ENCODE peak calls at places on chromosome 9, in four cellular contexts. One of them, this sample, is unnamed.

GRCh38 chr9:129174724-129175514 is 3.1 kb downstream of the IER5L start:
- DNase-seq in tibial artery: peak
- DNase-seq in uterus: peak
- DNase-seq in GM23338: peak
- DNase-seq in this sample: peak

GRCh38 chr9:128684325-128685021 is 4.5 kb upstream of the SET start:
- DNase-seq in tibial artery: peak
- DNase-seq in GM23338: peak
- DNase-seq in uterus: peak
- DNase-seq in this sample: no peak

GRCh38 chr9:121650220-121651013 is 1.0 kb upstream of the DAB2IP start:
- DNase-seq in tibial artery: no peak
- DNase-seq in uterus: peak
- DNase-seq in GM23338: peak
- DNase-seq in this sample: no peak

GRCh38 chr9:120982851-120983250 is 56.3 kb upstream of the TRAF1 start:
- DNase-seq in GM23338: no peak
- DNase-seq in uterus: no peak
- DNase-seq in tibial artery: no peak
- DNase-seq in this sample: no peak

GRCh38 chr9:104758974-104759373 is 5.0 kb upstream of the NIPSNAP3B start:
- DNase-seq in GM23338: no peak
- DNase-seq in tibial artery: no peak
- DNase-seq in uterus: no peak
- DNase-seq in this sample: no peak

GRCh38 chr9:25677301-25678146 is 720 bp downstream of the TUSC1 start:
- DNase-seq in tibial artery: peak
- DNase-seq in uterus: peak
- DNase-seq in GM23338: peak
- DNase-seq in this sample: peak

GRCh38 chr9:105006514-105006913 is 78.6 kb upstream of the ABCA1 start:
- DNase-seq in GM23338: no peak
- DNase-seq in tibial artery: no peak
- DNase-seq in uterus: no peak
- DNase-seq in this sample: no peak

GRCh38 chr9:804026-804425 is 37.5 kb upstream of the DMRT1 start:
- DNase-seq in uterus: no peak
- DNase-seq in GM23338: no peak
- DNase-seq in tibial artery: no peak
- DNase-seq in this sample: no peak

GRCh38 chr9:125932012-125932411 is 184.8 kb downstream of the PBX3 start:
- DNase-seq in uterus: peak
- DNase-seq in tibial artery: no peak
- DNase-seq in GM23338: no peak
- DNase-seq in this sample: no peak

GRCh38 chr9:10366171-10366779 is 246.5 kb downstream of the PTPRD start:
- DNase-seq in tibial artery: no peak
- DNase-seq in GM23338: peak
- DNase-seq in uterus: no peak
- DNase-seq in this sample: no peak

GRCh38 chr9:78101247-78101646 is 69.6 kb upstream of the GNAQ start:
- DNase-seq in GM23338: no peak
- DNase-seq in tibial artery: no peak
- DNase-seq in uterus: no peak
- DNase-seq in this sample: no peak

GRCh38 chr9:69818946-69819345 is 1.7 kb upstream of the CFAP95 start:
- DNase-seq in GM23338: no peak
- DNase-seq in tibial artery: no peak
- DNase-seq in uterus: no peak
- DNase-seq in this sample: no peak

GRCh38 chr9:76403352-76403751 is 9.1 kb upstream of the RFK start:
- DNase-seq in uterus: no peak
- DNase-seq in tibial artery: no peak
- DNase-seq in GM23338: peak
- DNase-seq in this sample: no peak

GRCh38 chr9:38096238-38096805 is 27.3 kb upstream of the SHB start:
- DNase-seq in tibial artery: no peak
- DNase-seq in uterus: no peak
- DNase-seq in GM23338: no peak
- DNase-seq in this sample: peak

GRCh38 chr9:109861918-109862317 is 81.9 kb downstream of the PALM2AKAP2 start:
- DNase-seq in uterus: no peak
- DNase-seq in tibial artery: no peak
- DNase-seq in GM23338: no peak
- DNase-seq in this sample: no peak

GRCh38 chr9:124293712-124294504 is 36.2 kb downstream of the NEK6 start:
- DNase-seq in uterus: no peak
- DNase-seq in GM23338: no peak
- DNase-seq in tibial artery: no peak
- DNase-seq in this sample: no peak

GRCh38 chr9:119003218-119003617 is 366.0 kb downstream of the BRINP1 start:
- DNase-seq in uterus: no peak
- DNase-seq in GM23338: no peak
- DNase-seq in tibial artery: no peak
- DNase-seq in this sample: no peak

GRCh38 chr9:114016629-114017423 is 61.3 kb downstream of the AMBP start:
- DNase-seq in GM23338: no peak
- DNase-seq in uterus: peak
- DNase-seq in tibial artery: peak
- DNase-seq in this sample: peak

GRCh38 chr9:11431490-11431889 is 818.7 kb upstream of the PTPRD start:
- DNase-seq in GM23338: no peak
- DNase-seq in uterus: no peak
- DNase-seq in tibial artery: no peak
- DNase-seq in this sample: no peak

GRCh38 chr9:83238871-83239624 is 176.1 kb upstream of the RASEF start:
- DNase-seq in uterus: no peak
- DNase-seq in tibial artery: no peak
- DNase-seq in GM23338: no peak
- DNase-seq in this sample: no peak

GRCh38 chr9:123997665-123998277 is 13.8 kb upstream of the LHX2 start:
- DNase-seq in uterus: no peak
- DNase-seq in GM23338: peak
- DNase-seq in tibial artery: peak
- DNase-seq in this sample: no peak

GRCh38 chr9:120267929-120268328 is 312.0 kb downstream of the CDK5RAP2 start:
- DNase-seq in uterus: no peak
- DNase-seq in tibial artery: no peak
- DNase-seq in GM23338: no peak
- DNase-seq in this sample: no peak

GRCh38 chr9:93012998-93013855 is 45.3 kb upstream of the SUSD3 start:
- DNase-seq in tibial artery: peak
- DNase-seq in uterus: no peak
- DNase-seq in GM23338: no peak
- DNase-seq in this sample: no peak

GRCh38 chr9:105683688-105684275 is 10.6 kb upstream of the TMEM38B start:
- DNase-seq in uterus: no peak
- DNase-seq in GM23338: no peak
- DNase-seq in tibial artery: no peak
- DNase-seq in this sample: no peak

GRCh38 chr9:38316166-38316765 is 76.2 kb upstream of the ALDH1B1 start:
- DNase-seq in tibial artery: no peak
- DNase-seq in uterus: no peak
- DNase-seq in GM23338: no peak
- DNase-seq in this sample: no peak

GRCh38 chr9:113678874-113679273 is 197.2 kb upstream of the ZNF618 start:
- DNase-seq in GM23338: no peak
- DNase-seq in uterus: no peak
- DNase-seq in tibial artery: no peak
- DNase-seq in this sample: no peak

GRCh38 chr9:135657416-135657815 is 5.7 kb upstream of the LCN9 start:
- DNase-seq in tibial artery: no peak
- DNase-seq in uterus: no peak
- DNase-seq in GM23338: no peak
- DNase-seq in this sample: peak

GRCh38 chr9:92790542-92791527 is 26.2 kb upstream of the BICD2 start:
- DNase-seq in tibial artery: peak
- DNase-seq in uterus: peak
- DNase-seq in GM23338: peak
- DNase-seq in this sample: no peak

GRCh38 chr9:29212590-29213373 is 1639.5 kb upstream of the C9orf72 start:
- DNase-seq in uterus: peak
- DNase-seq in tibial artery: no peak
- DNase-seq in GM23338: peak
- DNase-seq in this sample: no peak

GRCh38 chr9:120366646-120367019 is 213.3 kb downstream of the CDK5RAP2 start:
- DNase-seq in tibial artery: peak
- DNase-seq in uterus: no peak
- DNase-seq in GM23338: peak
- DNase-seq in this sample: no peak

DNA sequence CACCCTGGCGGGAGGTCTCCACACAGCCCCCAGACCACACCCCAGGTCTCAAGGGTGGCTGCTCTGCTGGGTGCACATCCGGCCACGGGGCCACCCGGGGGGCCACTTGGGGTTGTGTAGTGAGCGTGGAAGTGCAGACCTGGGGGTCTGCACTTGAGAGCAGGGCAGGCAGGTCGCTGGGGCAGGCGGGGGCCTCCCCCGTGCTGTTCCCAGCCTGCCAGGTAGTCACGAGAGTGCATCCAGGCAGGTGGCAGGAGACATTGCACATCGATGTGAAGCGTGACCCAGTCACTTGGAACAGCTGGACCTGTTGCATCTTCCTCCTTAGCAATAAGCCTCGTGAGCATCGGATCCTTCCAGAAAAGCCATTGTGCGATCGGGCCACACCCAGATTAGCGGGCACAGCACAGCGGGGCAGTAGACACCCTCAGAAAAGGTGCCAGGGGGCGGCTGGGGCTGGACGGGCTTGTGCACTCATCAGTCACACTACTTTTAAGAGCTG is 4.8 kb upstream of the ENTPD8 start:
- DNase-seq in GM23338: no peak
- DNase-seq in uterus: no peak
- DNase-seq in tibial artery: no peak
- DNase-seq in this sample: no peak
- H3K4me3 ChIP-seq in GM23338: no peak
- H3K4me3 ChIP-seq in uterus: no peak
- H3K4me3 ChIP-seq in tibial artery: no peak
- H3K4me3 ChIP-seq in this sample: no peak

DNA sequence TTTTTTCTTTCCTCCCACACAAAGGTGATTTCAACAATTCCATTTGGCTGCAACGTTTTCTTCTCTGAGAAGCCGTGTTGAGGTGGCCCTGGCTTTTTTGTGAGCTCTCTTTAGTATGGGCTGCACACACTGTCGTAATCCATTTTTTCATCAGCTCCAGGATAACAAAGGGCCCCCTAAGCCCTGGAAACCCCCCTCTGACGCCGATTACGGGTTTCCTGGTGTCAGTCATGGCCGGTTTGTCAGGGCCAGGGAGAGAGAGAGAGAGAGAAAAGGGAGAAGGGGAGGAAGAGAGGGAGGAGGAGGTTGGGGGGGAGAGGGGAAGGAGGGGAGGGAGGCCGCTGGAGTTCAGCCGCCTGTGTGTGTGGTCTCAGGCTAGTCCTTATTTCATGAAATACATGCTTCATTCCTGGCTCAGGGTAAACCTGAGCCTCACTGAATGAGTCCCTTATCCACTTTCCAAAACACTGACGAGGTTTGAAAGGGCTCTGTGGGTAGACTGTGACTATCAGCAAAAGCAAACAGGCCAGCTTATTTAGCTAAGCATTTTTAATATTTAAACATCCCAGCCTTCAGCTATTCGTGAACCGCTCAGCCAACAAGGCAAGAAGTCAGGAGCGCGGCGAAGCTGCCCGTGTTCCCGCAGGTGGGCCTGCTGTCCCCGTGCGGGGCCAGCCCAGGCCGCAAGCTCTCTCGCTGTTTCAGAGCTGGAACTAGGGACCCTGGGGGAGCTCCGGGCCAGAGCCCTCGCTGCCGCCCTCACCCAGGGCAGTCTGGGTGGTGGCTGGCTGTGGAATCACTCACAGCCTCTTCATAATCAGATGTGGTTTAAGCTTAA is 172.8 kb downstream of the ERCC6L2 start:
- DNase-seq in GM23338: peak
- DNase-seq in uterus: no peak
- DNase-seq in tibial artery: peak
- DNase-seq in this sample: no peak
- H3K27ac ChIP-seq in GM23338: no peak
- H3K27ac ChIP-seq in uterus: no peak
- H3K27ac ChIP-seq in tibial artery: peak
- H3K27ac ChIP-seq in this sample: peak

DNA sequence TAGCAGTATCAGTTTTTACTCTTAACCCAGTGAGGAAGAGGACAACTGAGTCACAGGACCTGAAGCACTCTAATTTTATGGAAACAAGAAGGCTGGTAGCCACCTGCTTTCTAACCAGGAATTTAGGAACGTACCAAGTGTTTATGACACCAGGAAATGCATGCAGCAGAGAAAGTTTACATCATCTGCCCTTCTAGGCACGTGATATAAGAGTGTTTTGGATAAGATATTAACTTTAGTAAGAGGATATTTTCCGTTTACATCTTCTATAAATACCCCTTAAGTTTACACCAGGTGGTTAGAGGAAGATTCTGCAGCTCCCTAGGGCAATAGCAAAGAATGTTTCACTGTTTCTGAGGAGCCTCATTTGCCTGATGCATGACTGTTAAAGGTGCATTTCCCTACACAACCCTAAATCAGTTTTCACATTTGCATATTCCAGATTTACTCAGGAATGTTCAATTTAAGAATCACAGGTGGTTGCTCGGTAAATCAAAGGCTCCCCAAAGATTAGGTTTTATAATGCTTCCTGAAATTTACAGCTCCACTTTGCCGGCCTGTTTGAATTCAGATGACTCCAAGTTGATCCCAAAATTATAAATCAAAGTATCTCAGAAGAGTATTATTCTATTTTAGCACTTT is 1.8 kb downstream of the TSC1 start:
- DNase-seq in tibial artery: no peak
- DNase-seq in uterus: no peak
- DNase-seq in GM23338: no peak
- DNase-seq in this sample: no peak
- H3K4me3 ChIP-seq in tibial artery: peak
- H3K4me3 ChIP-seq in uterus: no peak
- H3K4me3 ChIP-seq in GM23338: peak
- H3K4me3 ChIP-seq in this sample: no peak

GRCh38 chr9:111599092-111599947 is at the start of gene PTGR1:
- DNase-seq in GM23338: peak
- DNase-seq in uterus: peak
- DNase-seq in tibial artery: peak
- DNase-seq in this sample: peak
- H3K27ac ChIP-seq in GM23338: no peak
- H3K27ac ChIP-seq in uterus: peak
- H3K27ac ChIP-seq in tibial artery: peak
- H3K27ac ChIP-seq in this sample: peak

GRCh38 chr9:137052998-137053943 is 590 bp downstream of the ENTPD2 start:
- DNase-seq in tibial artery: no peak
- DNase-seq in GM23338: peak
- DNase-seq in uterus: no peak
- DNase-seq in this sample: no peak
- H3K4me3 ChIP-seq in tibial artery: peak
- H3K4me3 ChIP-seq in GM23338: peak
- H3K4me3 ChIP-seq in uterus: no peak
- H3K4me3 ChIP-seq in this sample: peak

GRCh38 chr9:15308511-15308910 is 1.5 kb upstream of the TTC39B start:
- DNase-seq in uterus: no peak
- DNase-seq in GM23338: no peak
- DNase-seq in tibial artery: no peak
- DNase-seq in this sample: no peak
- H3K27ac ChIP-seq in uterus: no peak
- H3K27ac ChIP-seq in GM23338: no peak
- H3K27ac ChIP-seq in tibial artery: no peak
- H3K27ac ChIP-seq in this sample: no peak

This sample was measured in coronary artery.